ENCODE peak calls at places on chromosomes 12 and 14, in five cellular contexts. One of them, this sample, is unnamed.

GRCh38 chr14:55122441-55122986 is 6.5 kb upstream of the LGALS3 start:
- DNase-seq in GM12892: no peak
- DNase-seq in left ventricle myocardium inferior: peak
- DNase-seq in stimulated activated CD4-positive, alpha-beta T cell treated with anti-CD3 and anti-CD28 coated beads, Interleukin-1b, Interleukin-23, amount 100 ng/mL, for 1 hour: no peak
- DNase-seq in RWPE1: peak
- DNase-seq in this sample: peak

GRCh38 chr14:51129130-51129529 is 34.2 kb upstream of the TRIM9 start:
- DNase-seq in GM12892: no peak
- DNase-seq in left ventricle myocardium inferior: no peak
- DNase-seq in stimulated activated CD4-positive, alpha-beta T cell treated with anti-CD3 and anti-CD28 coated beads, Interleukin-1b, Interleukin-23, amount 100 ng/mL, for 1 hour: no peak
- DNase-seq in RWPE1: no peak
- DNase-seq in this sample: no peak

GRCh38 chr12:107912421-107913004 is 138.0 kb downstream of the ASCL4 start:
- DNase-seq in GM12892: peak
- DNase-seq in left ventricle myocardium inferior: peak
- DNase-seq in stimulated activated CD4-positive, alpha-beta T cell treated with anti-CD3 and anti-CD28 coated beads, Interleukin-1b, Interleukin-23, amount 100 ng/mL, for 1 hour: peak
- DNase-seq in RWPE1: peak
- DNase-seq in this sample: peak

GRCh38 chr14:46381674-46382073 is 269.9 kb downstream of the RPL10L start:
- DNase-seq in GM12892: no peak
- DNase-seq in left ventricle myocardium inferior: no peak
- DNase-seq in stimulated activated CD4-positive, alpha-beta T cell treated with anti-CD3 and anti-CD28 coated beads, Interleukin-1b, Interleukin-23, amount 100 ng/mL, for 1 hour: no peak
- DNase-seq in RWPE1: no peak
- DNase-seq in this sample: no peak

GRCh38 chr12:108633534-108634224 is at the start of gene SELPLG:
- DNase-seq in GM12892: peak
- DNase-seq in left ventricle myocardium inferior: peak
- DNase-seq in stimulated activated CD4-positive, alpha-beta T cell treated with anti-CD3 and anti-CD28 coated beads, Interleukin-1b, Interleukin-23, amount 100 ng/mL, for 1 hour: peak
- DNase-seq in RWPE1: no peak
- DNase-seq in this sample: peak

GRCh38 chr14:70964492-70964891 is 57.2 kb downstream of the PCNX1 start:
- DNase-seq in GM12892: no peak
- DNase-seq in left ventricle myocardium inferior: no peak
- DNase-seq in stimulated activated CD4-positive, alpha-beta T cell treated with anti-CD3 and anti-CD28 coated beads, Interleukin-1b, Interleukin-23, amount 100 ng/mL, for 1 hour: no peak
- DNase-seq in RWPE1: no peak
- DNase-seq in this sample: no peak

GRCh38 chr12:27335364-27336145 is 2.9 kb downstream of the BMAL2 start:
- DNase-seq in GM12892: no peak
- DNase-seq in left ventricle myocardium inferior: no peak
- DNase-seq in stimulated activated CD4-positive, alpha-beta T cell treated with anti-CD3 and anti-CD28 coated beads, Interleukin-1b, Interleukin-23, amount 100 ng/mL, for 1 hour: no peak
- DNase-seq in RWPE1: no peak
- DNase-seq in this sample: no peak

GRCh38 chr12:12839886-12840285 is 26.7 kb downstream of the DDX47 start:
- DNase-seq in GM12892: no peak
- DNase-seq in left ventricle myocardium inferior: no peak
- DNase-seq in stimulated activated CD4-positive, alpha-beta T cell treated with anti-CD3 and anti-CD28 coated beads, Interleukin-1b, Interleukin-23, amount 100 ng/mL, for 1 hour: no peak
- DNase-seq in RWPE1: peak
- DNase-seq in this sample: peak

GRCh38 chr12:6288235-6288634 is 22.2 kb upstream of the PLEKHG6 start:
- DNase-seq in GM12892: no peak
- DNase-seq in left ventricle myocardium inferior: no peak
- DNase-seq in stimulated activated CD4-positive, alpha-beta T cell treated with anti-CD3 and anti-CD28 coated beads, Interleukin-1b, Interleukin-23, amount 100 ng/mL, for 1 hour: no peak
- DNase-seq in RWPE1: no peak
- DNase-seq in this sample: no peak

GRCh38 chr12:3247077-3247476 is 169.9 kb downstream of the TSPAN9 start:
- DNase-seq in GM12892: no peak
- DNase-seq in left ventricle myocardium inferior: no peak
- DNase-seq in stimulated activated CD4-positive, alpha-beta T cell treated with anti-CD3 and anti-CD28 coated beads, Interleukin-1b, Interleukin-23, amount 100 ng/mL, for 1 hour: no peak
- DNase-seq in RWPE1: no peak
- DNase-seq in this sample: no peak

GRCh38 chr12:62379026-62379722 is 87.5 kb upstream of the MON2 start:
- DNase-seq in GM12892: no peak
- DNase-seq in left ventricle myocardium inferior: no peak
- DNase-seq in stimulated activated CD4-positive, alpha-beta T cell treated with anti-CD3 and anti-CD28 coated beads, Interleukin-1b, Interleukin-23, amount 100 ng/mL, for 1 hour: no peak
- DNase-seq in RWPE1: no peak
- DNase-seq in this sample: no peak

GRCh38 chr14:75088566-75089373 is 19.3 kb downstream of the ZC2HC1C start:
- DNase-seq in GM12892: no peak
- DNase-seq in left ventricle myocardium inferior: no peak
- DNase-seq in stimulated activated CD4-positive, alpha-beta T cell treated with anti-CD3 and anti-CD28 coated beads, Interleukin-1b, Interleukin-23, amount 100 ng/mL, for 1 hour: no peak
- DNase-seq in RWPE1: peak
- DNase-seq in this sample: no peak

GRCh38 chr14:37924622-37925021 is 283.1 kb upstream of the SSTR1 start:
- DNase-seq in GM12892: no peak
- DNase-seq in left ventricle myocardium inferior: no peak
- DNase-seq in stimulated activated CD4-positive, alpha-beta T cell treated with anti-CD3 and anti-CD28 coated beads, Interleukin-1b, Interleukin-23, amount 100 ng/mL, for 1 hour: no peak
- DNase-seq in RWPE1: no peak
- DNase-seq in this sample: no peak

GRCh38 chr14:52328286-52328685 is 14.2 kb downstream of the PTGER2 start:
- DNase-seq in GM12892: no peak
- DNase-seq in left ventricle myocardium inferior: no peak
- DNase-seq in stimulated activated CD4-positive, alpha-beta T cell treated with anti-CD3 and anti-CD28 coated beads, Interleukin-1b, Interleukin-23, amount 100 ng/mL, for 1 hour: no peak
- DNase-seq in RWPE1: peak
- DNase-seq in this sample: no peak

GRCh38 chr12:46559311-46559710 is 186.7 kb upstream of the SLC38A2 start:
- DNase-seq in GM12892: no peak
- DNase-seq in left ventricle myocardium inferior: no peak
- DNase-seq in stimulated activated CD4-positive, alpha-beta T cell treated with anti-CD3 and anti-CD28 coated beads, Interleukin-1b, Interleukin-23, amount 100 ng/mL, for 1 hour: no peak
- DNase-seq in RWPE1: no peak
- DNase-seq in this sample: no peak

GRCh38 chr12:94563261-94563660 is 87.1 kb downstream of the TMCC3 start:
- DNase-seq in GM12892: no peak
- DNase-seq in left ventricle myocardium inferior: no peak
- DNase-seq in stimulated activated CD4-positive, alpha-beta T cell treated with anti-CD3 and anti-CD28 coated beads, Interleukin-1b, Interleukin-23, amount 100 ng/mL, for 1 hour: no peak
- DNase-seq in RWPE1: no peak
- DNase-seq in this sample: no peak

GRCh38 chr14:52494444-52494843 is 57.9 kb downstream of the TXNDC16 start:
- DNase-seq in GM12892: no peak
- DNase-seq in left ventricle myocardium inferior: no peak
- DNase-seq in stimulated activated CD4-positive, alpha-beta T cell treated with anti-CD3 and anti-CD28 coated beads, Interleukin-1b, Interleukin-23, amount 100 ng/mL, for 1 hour: no peak
- DNase-seq in RWPE1: no peak
- DNase-seq in this sample: no peak

GRCh38 chr12:15719230-15719629 is 70.0 kb downstream of the EPS8 start:
- DNase-seq in GM12892: no peak
- DNase-seq in left ventricle myocardium inferior: no peak
- DNase-seq in stimulated activated CD4-positive, alpha-beta T cell treated with anti-CD3 and anti-CD28 coated beads, Interleukin-1b, Interleukin-23, amount 100 ng/mL, for 1 hour: no peak
- DNase-seq in RWPE1: no peak
- DNase-seq in this sample: no peak

GRCh38 chr12:88237954-88238353 is 95.8 kb downstream of the TMTC3 start:
- DNase-seq in GM12892: no peak
- DNase-seq in left ventricle myocardium inferior: no peak
- DNase-seq in stimulated activated CD4-positive, alpha-beta T cell treated with anti-CD3 and anti-CD28 coated beads, Interleukin-1b, Interleukin-23, amount 100 ng/mL, for 1 hour: no peak
- DNase-seq in RWPE1: no peak
- DNase-seq in this sample: no peak

GRCh38 chr14:104218361-104219180 is 80.2 kb downstream of the KIF26A start:
- DNase-seq in GM12892: no peak
- DNase-seq in left ventricle myocardium inferior: peak
- DNase-seq in stimulated activated CD4-positive, alpha-beta T cell treated with anti-CD3 and anti-CD28 coated beads, Interleukin-1b, Interleukin-23, amount 100 ng/mL, for 1 hour: no peak
- DNase-seq in RWPE1: no peak
- DNase-seq in this sample: no peak

GRCh38 chr12:12357697-12358476 is 1.0 kb downstream of the BORCS5 start:
- DNase-seq in GM12892: no peak
- DNase-seq in left ventricle myocardium inferior: no peak
- DNase-seq in stimulated activated CD4-positive, alpha-beta T cell treated with anti-CD3 and anti-CD28 coated beads, Interleukin-1b, Interleukin-23, amount 100 ng/mL, for 1 hour: no peak
- DNase-seq in RWPE1: no peak
- DNase-seq in this sample: no peak

GRCh38 chr14:72904840-72905561 is 11.1 kb upstream of the DPF3 start:
- DNase-seq in GM12892: no peak
- DNase-seq in left ventricle myocardium inferior: peak
- DNase-seq in stimulated activated CD4-positive, alpha-beta T cell treated with anti-CD3 and anti-CD28 coated beads, Interleukin-1b, Interleukin-23, amount 100 ng/mL, for 1 hour: peak
- DNase-seq in RWPE1: peak
- DNase-seq in this sample: peak

GRCh38 chr12:47881826-47882427 is 22.9 kb downstream of the VDR start:
- DNase-seq in GM12892: no peak
- DNase-seq in left ventricle myocardium inferior: no peak
- DNase-seq in stimulated activated CD4-positive, alpha-beta T cell treated with anti-CD3 and anti-CD28 coated beads, Interleukin-1b, Interleukin-23, amount 100 ng/mL, for 1 hour: no peak
- DNase-seq in RWPE1: peak
- DNase-seq in this sample: no peak

GRCh38 chr12:28232212-28232928 is 42.1 kb downstream of the CCDC91 start:
- DNase-seq in GM12892: no peak
- DNase-seq in left ventricle myocardium inferior: no peak
- DNase-seq in stimulated activated CD4-positive, alpha-beta T cell treated with anti-CD3 and anti-CD28 coated beads, Interleukin-1b, Interleukin-23, amount 100 ng/mL, for 1 hour: no peak
- DNase-seq in RWPE1: no peak
- DNase-seq in this sample: no peak

GRCh38 chr14:79971330-79971729 is 240.0 kb downstream of the DIO2 start:
- DNase-seq in GM12892: no peak
- DNase-seq in left ventricle myocardium inferior: no peak
- DNase-seq in stimulated activated CD4-positive, alpha-beta T cell treated with anti-CD3 and anti-CD28 coated beads, Interleukin-1b, Interleukin-23, amount 100 ng/mL, for 1 hour: no peak
- DNase-seq in RWPE1: no peak
- DNase-seq in this sample: no peak

GRCh38 chr12:40714636-40715035 is 22.4 kb downstream of the CNTN1 start:
- DNase-seq in GM12892: no peak
- DNase-seq in left ventricle myocardium inferior: no peak
- DNase-seq in stimulated activated CD4-positive, alpha-beta T cell treated with anti-CD3 and anti-CD28 coated beads, Interleukin-1b, Interleukin-23, amount 100 ng/mL, for 1 hour: no peak
- DNase-seq in RWPE1: no peak
- DNase-seq in this sample: no peak

GRCh38 chr14:74290415-74290814 is 12.3 kb downstream of the ABCD4 start:
- DNase-seq in GM12892: no peak
- DNase-seq in left ventricle myocardium inferior: no peak
- DNase-seq in stimulated activated CD4-positive, alpha-beta T cell treated with anti-CD3 and anti-CD28 coated beads, Interleukin-1b, Interleukin-23, amount 100 ng/mL, for 1 hour: no peak
- DNase-seq in RWPE1: peak
- DNase-seq in this sample: no peak

GRCh38 chr14:74558655-74559054 is 53.4 kb downstream of the LTBP2 start:
- DNase-seq in GM12892: no peak
- DNase-seq in left ventricle myocardium inferior: no peak
- DNase-seq in stimulated activated CD4-positive, alpha-beta T cell treated with anti-CD3 and anti-CD28 coated beads, Interleukin-1b, Interleukin-23, amount 100 ng/mL, for 1 hour: no peak
- DNase-seq in RWPE1: no peak
- DNase-seq in this sample: no peak

GRCh38 chr12:4115570-4115969 is 158.0 kb upstream of the CCND2 start:
- DNase-seq in GM12892: no peak
- DNase-seq in left ventricle myocardium inferior: no peak
- DNase-seq in stimulated activated CD4-positive, alpha-beta T cell treated with anti-CD3 and anti-CD28 coated beads, Interleukin-1b, Interleukin-23, amount 100 ng/mL, for 1 hour: no peak
- DNase-seq in RWPE1: no peak
- DNase-seq in this sample: no peak

GRCh38 chr12:130335517-130336392 is 1.9 kb upstream of the PIWIL1 start:
- DNase-seq in GM12892: no peak
- DNase-seq in left ventricle myocardium inferior: no peak
- DNase-seq in stimulated activated CD4-positive, alpha-beta T cell treated with anti-CD3 and anti-CD28 coated beads, Interleukin-1b, Interleukin-23, amount 100 ng/mL, for 1 hour: no peak
- DNase-seq in RWPE1: peak
- DNase-seq in this sample: no peak

GRCh38 chr12:50222275-50222783 is 55.2 kb upstream of the CERS5 start:
- DNase-seq in GM12892: no peak
- DNase-seq in left ventricle myocardium inferior: peak
- DNase-seq in stimulated activated CD4-positive, alpha-beta T cell treated with anti-CD3 and anti-CD28 coated beads, Interleukin-1b, Interleukin-23, amount 100 ng/mL, for 1 hour: no peak
- DNase-seq in RWPE1: peak
- DNase-seq in this sample: peak

GRCh38 chr12:52697058-52697582 is 6.2 kb downstream of the KRT77 start:
- DNase-seq in GM12892: no peak
- DNase-seq in left ventricle myocardium inferior: no peak
- DNase-seq in stimulated activated CD4-positive, alpha-beta T cell treated with anti-CD3 and anti-CD28 coated beads, Interleukin-1b, Interleukin-23, amount 100 ng/mL, for 1 hour: no peak
- DNase-seq in RWPE1: no peak
- DNase-seq in this sample: no peak

This sample was measured in left ventricle myocardium superior.